ENCODE peak calls at places on chromosomes 12 and 14, in seven cellular contexts. Q is stimulated activated naive CD4-positive, alpha-beta T cell; P is tibial artery; A is HT1080; X is SHP77; L is brain microvascular endothelial cell; B is lung. G is an unnamed sample.

GRCh38 chr14:72701232-72701555 is 192.7 kb downstream of the DPF3 start:
- DNase-seq in Q (no peak), P (no peak), A (no peak), X (no peak), L (no peak), B (no peak), G (no peak)

GRCh38 chr12:122835693-122836026 is 403 bp downstream of the HIP1R start:
- DNase-seq in Q (no peak), P (no peak), A (no peak), X (peak), L (no peak), B (no peak), G (no peak)

GRCh38 chr14:38012056-38012455 is 195.6 kb upstream of the SSTR1 start:
- DNase-seq in Q (no peak), P (no peak), A (no peak), X (no peak), L (no peak), B (no peak), G (no peak)

GRCh38 chr14:50954811-50955372 is 10.6 kb upstream of the PYGL start:
- DNase-seq in Q (no peak), P (no peak), A (peak), X (peak), L (peak), B (no peak), G (peak)

GRCh38 chr12:8780389-8780788 is 42.0 kb upstream of the A2ML1 start:
- DNase-seq in Q (no peak), P (no peak), A (peak), X (no peak), L (peak), B (no peak), G (no peak)

GRCh38 chr14:103748539-103748867 is 32.9 kb downstream of the ZFYVE21 start:
- DNase-seq in Q (peak), P (no peak), A (no peak), X (no peak), L (no peak), B (no peak), G (no peak)

GRCh38 chr12:51200156-51200555 is 17.7 kb downstream of the POU6F1 start:
- DNase-seq in Q (no peak), P (no peak), A (no peak), X (no peak), L (no peak), B (no peak), G (no peak)

GRCh38 chr12:53676715-53677611 is 1.1 kb upstream of the ATP5MC2 start:
- DNase-seq in Q (peak), P (peak), A (no peak), X (peak), L (peak), B (no peak), G (no peak)

GRCh38 chr14:26589998-26590397 is 7.8 kb downstream of the NOVA1 start:
- DNase-seq in Q (no peak), P (no peak), A (no peak), X (peak), L (no peak), B (no peak), G (no peak)

GRCh38 chr12:70661762-70662161 is 24.5 kb upstream of the PTPRB start:
- DNase-seq in Q (no peak), P (no peak), A (peak), X (no peak), L (peak), B (no peak), G (peak)

GRCh38 chr12:71731439-71732356 is 23.0 kb upstream of the RAB21 start:
- DNase-seq in Q (no peak), P (no peak), A (peak), X (no peak), L (peak), B (no peak), G (peak)

GRCh38 chr12:97575792-97576191 is 113.2 kb downstream of the RMST start:
- DNase-seq in Q (no peak), P (no peak), A (no peak), X (no peak), L (no peak), B (no peak), G (peak)